ENCODE peak calls at places on chromosomes 13 and 19, in eight cellular contexts. One of them, this sample, is unnamed.

GRCh38 chr19:9862897-9863296 is 27.8 kb downstream of the PIN1 start:
- DNase-seq in colonic mucosa: no peak
- DNase-seq in WERI-Rb-1: no peak
- DNase-seq in foreskin fibroblast: no peak
- DNase-seq in heart right ventricle: no peak
- DNase-seq in CD8-positive, alpha-beta T cell: peak; percentile 34
- DNase-seq in CD4-positive, alpha-beta memory T cell: peak; percentile 43
- DNase-seq in CD4-positive, CD25-positive, alpha-beta regulatory T cell: no peak
- DNase-seq in this sample: no peak

GRCh38 chr13:48151343-48151742 is 56.4 kb upstream of the MED4 start:
- DNase-seq in WERI-Rb-1: no peak
- DNase-seq in foreskin fibroblast: no peak
- DNase-seq in CD4-positive, CD25-positive, alpha-beta regulatory T cell: no peak
- DNase-seq in heart right ventricle: no peak
- DNase-seq in colonic mucosa: no peak
- DNase-seq in CD4-positive, alpha-beta memory T cell: peak; percentile 17
- DNase-seq in CD8-positive, alpha-beta T cell: no peak
- DNase-seq in this sample: no peak

GRCh38 chr19:51977346-51977745 is 9.3 kb downstream of the ZNF350 start:
- DNase-seq in colonic mucosa: no peak
- DNase-seq in foreskin fibroblast: no peak
- DNase-seq in CD4-positive, CD25-positive, alpha-beta regulatory T cell: no peak
- DNase-seq in CD4-positive, alpha-beta memory T cell: no peak
- DNase-seq in WERI-Rb-1: no peak
- DNase-seq in heart right ventricle: no peak
- DNase-seq in CD8-positive, alpha-beta T cell: no peak
- DNase-seq in this sample: no peak

GRCh38 chr13:93098972-93099371 is 127.6 kb upstream of the GPC6 start:
- DNase-seq in colonic mucosa: peak; percentile 25
- DNase-seq in heart right ventricle: no peak
- DNase-seq in CD8-positive, alpha-beta T cell: no peak
- DNase-seq in foreskin fibroblast: no peak
- DNase-seq in CD4-positive, alpha-beta memory T cell: no peak
- DNase-seq in WERI-Rb-1: peak; percentile 76
- DNase-seq in CD4-positive, CD25-positive, alpha-beta regulatory T cell: no peak
- DNase-seq in this sample: no peak

GRCh38 chr19:51127755-51128154 is 3.0 kb downstream of the SIGLEC9 start:
- DNase-seq in WERI-Rb-1: no peak
- DNase-seq in colonic mucosa: no peak
- DNase-seq in CD8-positive, alpha-beta T cell: no peak
- DNase-seq in CD4-positive, alpha-beta memory T cell: no peak
- DNase-seq in foreskin fibroblast: no peak
- DNase-seq in heart right ventricle: no peak
- DNase-seq in CD4-positive, CD25-positive, alpha-beta regulatory T cell: no peak
- DNase-seq in this sample: peak; percentile 27

GRCh38 chr19:50203281-50204080 is at the start of gene MYH14:
- DNase-seq in foreskin fibroblast: peak; percentile 10
- DNase-seq in CD8-positive, alpha-beta T cell: no peak
- DNase-seq in heart right ventricle: peak; percentile 85
- DNase-seq in WERI-Rb-1: no peak
- DNase-seq in colonic mucosa: peak; percentile 91
- DNase-seq in CD4-positive, CD25-positive, alpha-beta regulatory T cell: no peak
- DNase-seq in CD4-positive, alpha-beta memory T cell: no peak
- DNase-seq in this sample: no peak

GRCh38 chr13:77026255-77026782 is 640 bp downstream of the FBXL3 start:
- DNase-seq in CD8-positive, alpha-beta T cell: peak; percentile 86
- DNase-seq in colonic mucosa: peak; percentile 93
- DNase-seq in CD4-positive, alpha-beta memory T cell: peak; percentile 80
- DNase-seq in WERI-Rb-1: peak; percentile 41
- DNase-seq in foreskin fibroblast: peak; percentile 59
- DNase-seq in CD4-positive, CD25-positive, alpha-beta regulatory T cell: peak; percentile 77
- DNase-seq in heart right ventricle: peak; percentile 86
- DNase-seq in this sample: peak; percentile 62

GRCh38 chr19:6754653-6755463 is 12.4 kb downstream of the SH2D3A start:
- DNase-seq in CD8-positive, alpha-beta T cell: no peak
- DNase-seq in colonic mucosa: no peak
- DNase-seq in CD4-positive, alpha-beta memory T cell: no peak
- DNase-seq in WERI-Rb-1: no peak
- DNase-seq in foreskin fibroblast: no peak
- DNase-seq in CD4-positive, CD25-positive, alpha-beta regulatory T cell: no peak
- DNase-seq in heart right ventricle: no peak
- DNase-seq in this sample: no peak

GRCh38 chr19:48720251-48720612 is 707 bp upstream of the MAMSTR start:
- DNase-seq in colonic mucosa: no peak
- DNase-seq in CD8-positive, alpha-beta T cell: no peak
- DNase-seq in CD4-positive, alpha-beta memory T cell: no peak
- DNase-seq in foreskin fibroblast: no peak
- DNase-seq in WERI-Rb-1: no peak
- DNase-seq in CD4-positive, CD25-positive, alpha-beta regulatory T cell: no peak
- DNase-seq in heart right ventricle: no peak
- DNase-seq in this sample: no peak

GRCh38 chr19:48719263-48720171 is at the start of gene MAMSTR:
- DNase-seq in CD4-positive, CD25-positive, alpha-beta regulatory T cell: no peak
- DNase-seq in CD8-positive, alpha-beta T cell: no peak
- DNase-seq in CD4-positive, alpha-beta memory T cell: no peak
- DNase-seq in foreskin fibroblast: no peak
- DNase-seq in WERI-Rb-1: peak; percentile 46
- DNase-seq in heart right ventricle: peak; percentile 45
- DNase-seq in colonic mucosa: no peak
- DNase-seq in this sample: no peak

GRCh38 chr19:48720613-48721296 is 1.2 kb upstream of the MAMSTR start:
- DNase-seq in CD4-positive, CD25-positive, alpha-beta regulatory T cell: peak; percentile 83
- DNase-seq in foreskin fibroblast: peak; percentile 99
- DNase-seq in heart right ventricle: peak; percentile 97
- DNase-seq in CD4-positive, alpha-beta memory T cell: peak; percentile 91
- DNase-seq in colonic mucosa: peak; percentile 99
- DNase-seq in WERI-Rb-1: peak; percentile 99
- DNase-seq in CD8-positive, alpha-beta T cell: peak; percentile 95
- DNase-seq in this sample: peak; percentile 99

GRCh38 chr19:48717059-48717395 is 2.5 kb downstream of the MAMSTR start:
- DNase-seq in CD8-positive, alpha-beta T cell: no peak
- DNase-seq in CD4-positive, CD25-positive, alpha-beta regulatory T cell: no peak
- DNase-seq in heart right ventricle: no peak
- DNase-seq in colonic mucosa: no peak
- DNase-seq in WERI-Rb-1: no peak
- DNase-seq in CD4-positive, alpha-beta memory T cell: no peak
- DNase-seq in foreskin fibroblast: no peak
- DNase-seq in this sample: no peak

DNA sequence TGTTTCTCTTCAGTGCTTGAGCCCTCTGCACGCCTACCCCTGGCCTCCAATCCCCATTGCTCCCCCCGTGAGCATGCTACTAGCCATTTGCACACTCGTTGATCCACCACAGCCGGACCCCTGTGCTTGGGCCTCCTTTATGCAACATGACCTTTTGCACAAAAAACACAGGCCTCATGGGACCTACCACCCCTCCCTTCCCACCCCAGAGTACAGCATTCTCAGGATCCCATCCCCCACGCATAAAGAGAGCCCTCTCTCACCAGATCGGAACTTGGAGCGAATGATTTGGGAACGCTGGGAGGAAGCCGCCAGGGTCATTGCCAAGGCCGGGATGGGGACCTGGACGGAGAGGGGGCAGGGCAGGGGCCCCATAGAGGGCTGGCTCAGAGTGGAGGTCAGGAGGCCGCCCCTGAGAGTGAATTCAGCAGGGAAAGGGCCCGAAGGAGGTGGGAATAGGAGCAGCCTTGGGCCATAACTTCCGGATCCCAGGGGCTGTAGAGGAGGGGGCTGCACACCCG is 754 bp downstream of the MAMSTR start:
- DNase-seq in foreskin fibroblast: no peak
- DNase-seq in CD8-positive, alpha-beta T cell: no peak
- DNase-seq in WERI-Rb-1: no peak
- DNase-seq in colonic mucosa: no peak
- DNase-seq in CD4-positive, CD25-positive, alpha-beta regulatory T cell: no peak
- DNase-seq in CD4-positive, alpha-beta memory T cell: no peak
- DNase-seq in heart right ventricle: peak; percentile 51
- DNase-seq in this sample: no peak
- H3K4me3 ChIP-seq in foreskin fibroblast: no peak overlapping the region
- H3K4me3 ChIP-seq in CD8-positive, alpha-beta T cell: no peak overlapping the region
- H3K4me3 ChIP-seq in WERI-Rb-1: no peak overlapping the region
- H3K4me3 ChIP-seq in colonic mucosa: no peak overlapping the region
- H3K4me3 ChIP-seq in CD4-positive, CD25-positive, alpha-beta regulatory T cell: no peak overlapping the region
- H3K4me3 ChIP-seq in CD4-positive, alpha-beta memory T cell: no peak overlapping the region
- H3K4me3 ChIP-seq in heart right ventricle: no peak overlapping the region
- H3K4me3 ChIP-seq in this sample: no peak overlapping the region

DNA sequence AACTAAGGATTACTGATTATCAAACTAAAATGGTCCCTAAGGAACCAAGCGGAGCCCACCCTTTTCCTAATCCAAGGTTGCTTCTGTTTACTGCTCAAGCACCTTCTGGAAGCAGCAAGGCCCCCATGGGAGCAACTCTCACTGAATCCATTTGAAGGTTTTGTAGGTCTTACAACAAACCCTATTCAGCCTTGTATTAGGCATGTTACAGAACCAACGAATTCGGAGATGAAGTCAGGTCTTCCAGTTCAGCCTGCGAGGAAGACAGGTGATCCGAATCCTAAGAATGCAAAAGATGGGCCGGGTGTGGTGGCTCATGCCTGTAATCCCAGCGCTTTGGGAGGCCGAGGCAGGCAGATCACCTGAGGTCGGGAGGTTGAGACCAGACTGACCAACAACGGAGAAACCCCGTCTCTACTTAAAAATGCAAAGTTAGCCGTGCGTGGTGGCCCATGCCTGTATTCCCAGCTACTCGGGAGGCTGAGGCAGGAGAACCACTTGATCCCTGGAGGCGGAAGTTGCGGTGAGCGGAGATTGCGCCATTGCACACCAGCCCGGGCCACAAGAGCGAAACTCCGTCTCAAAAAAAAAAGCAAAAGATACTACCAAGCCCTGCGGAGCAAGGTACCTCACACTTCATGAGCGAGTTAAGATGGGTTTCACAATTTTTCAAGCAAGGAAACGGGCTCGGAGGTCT is 744 bp downstream of the ZAR1L start:
- DNase-seq in colonic mucosa: peak; percentile 29
- DNase-seq in CD4-positive, alpha-beta memory T cell: no peak
- DNase-seq in foreskin fibroblast: no peak
- DNase-seq in CD4-positive, CD25-positive, alpha-beta regulatory T cell: no peak
- DNase-seq in WERI-Rb-1: no peak
- DNase-seq in CD8-positive, alpha-beta T cell: no peak
- DNase-seq in heart right ventricle: peak; percentile 48
- DNase-seq in this sample: no peak
- H3K4me3 ChIP-seq in colonic mucosa: no peak overlapping the region
- H3K4me3 ChIP-seq in CD4-positive, alpha-beta memory T cell: peak overlapping the region; percentile 59
- H3K4me3 ChIP-seq in foreskin fibroblast: peak overlapping the region; percentile 89
- H3K4me3 ChIP-seq in CD4-positive, CD25-positive, alpha-beta regulatory T cell: peak overlapping the region; percentile 95
- H3K4me3 ChIP-seq in WERI-Rb-1: peak overlapping the region; percentile 86
- H3K4me3 ChIP-seq in CD8-positive, alpha-beta T cell: peak overlapping the region; percentile 81
- H3K4me3 ChIP-seq in heart right ventricle: peak overlapping the region; percentile 97
- H3K4me3 ChIP-seq in this sample: peak overlapping the region; percentile 72

DNA sequence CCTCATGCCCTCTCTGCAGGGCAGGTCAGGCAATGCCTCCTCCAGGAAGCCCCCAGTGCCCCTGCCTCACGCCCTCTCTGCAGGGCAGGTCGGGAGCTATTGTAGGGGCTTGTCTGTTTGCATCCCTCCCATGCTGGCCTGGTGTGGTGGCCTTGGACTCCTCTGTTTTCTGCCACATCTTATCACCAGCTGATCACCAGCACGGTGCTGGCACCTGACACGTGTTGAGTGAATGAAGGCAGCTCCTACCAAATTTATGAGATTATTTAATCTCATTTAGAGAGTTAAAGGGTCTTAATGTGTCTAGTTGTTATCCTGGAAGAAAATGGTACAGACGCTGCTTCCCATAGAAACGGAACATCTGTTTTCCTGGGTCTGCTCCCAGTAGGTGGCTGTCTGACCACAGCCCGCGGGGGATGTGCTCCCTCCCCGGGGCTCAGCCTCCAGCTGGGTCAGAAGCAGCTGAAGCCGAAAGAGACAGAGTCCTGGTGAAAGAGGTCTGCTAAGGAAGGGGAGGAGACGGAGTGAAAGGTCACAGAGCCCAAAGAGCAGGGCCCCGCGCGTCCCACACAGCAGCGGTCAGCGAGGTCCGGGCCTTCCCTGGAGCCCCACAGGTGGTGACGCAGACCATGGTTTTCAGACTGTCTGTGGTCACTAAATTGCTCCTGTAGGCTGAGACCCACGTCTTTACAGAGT is 51.7 kb upstream of the C13orf46 start:
- DNase-seq in colonic mucosa: no peak
- DNase-seq in foreskin fibroblast: peak; percentile 63
- DNase-seq in WERI-Rb-1: peak; percentile 75
- DNase-seq in heart right ventricle: peak; percentile 26
- DNase-seq in CD4-positive, CD25-positive, alpha-beta regulatory T cell: no peak
- DNase-seq in CD4-positive, alpha-beta memory T cell: no peak
- DNase-seq in CD8-positive, alpha-beta T cell: no peak
- DNase-seq in this sample: no peak
- H3K4me3 ChIP-seq in colonic mucosa: no peak overlapping the region
- H3K4me3 ChIP-seq in foreskin fibroblast: no peak overlapping the region
- H3K4me3 ChIP-seq in WERI-Rb-1: no peak overlapping the region
- H3K4me3 ChIP-seq in heart right ventricle: no peak overlapping the region
- H3K4me3 ChIP-seq in CD4-positive, CD25-positive, alpha-beta regulatory T cell: no peak overlapping the region
- H3K4me3 ChIP-seq in CD4-positive, alpha-beta memory T cell: no peak overlapping the region
- H3K4me3 ChIP-seq in CD8-positive, alpha-beta T cell: no peak overlapping the region
- H3K4me3 ChIP-seq in this sample: no peak overlapping the region

GRCh38 chr19:45152504-45153338 is 8.1 kb downstream of the NKPD1 start:
- DNase-seq in colonic mucosa: peak; percentile 48
- DNase-seq in heart right ventricle: peak; percentile 39
- DNase-seq in CD4-positive, CD25-positive, alpha-beta regulatory T cell: no peak
- DNase-seq in CD8-positive, alpha-beta T cell: peak; percentile 54
- DNase-seq in WERI-Rb-1: no peak
- DNase-seq in CD4-positive, alpha-beta memory T cell: peak; percentile 58
- DNase-seq in foreskin fibroblast: peak; percentile 54
- DNase-seq in this sample: no peak

GRCh38 chr19:45154064-45154827 is 6.5 kb downstream of the NKPD1 start:
- DNase-seq in CD8-positive, alpha-beta T cell: no peak
- DNase-seq in CD4-positive, CD25-positive, alpha-beta regulatory T cell: no peak
- DNase-seq in colonic mucosa: no peak
- DNase-seq in CD4-positive, alpha-beta memory T cell: no peak
- DNase-seq in foreskin fibroblast: peak; percentile 83
- DNase-seq in heart right ventricle: no peak
- DNase-seq in WERI-Rb-1: peak; percentile 82
- DNase-seq in this sample: no peak

GRCh38 chr19:45150731-45151725 is 9.8 kb downstream of the NKPD1 start:
- DNase-seq in CD4-positive, CD25-positive, alpha-beta regulatory T cell: no peak
- DNase-seq in foreskin fibroblast: no peak
- DNase-seq in colonic mucosa: no peak
- DNase-seq in heart right ventricle: no peak
- DNase-seq in CD4-positive, alpha-beta memory T cell: no peak
- DNase-seq in WERI-Rb-1: no peak
- DNase-seq in CD8-positive, alpha-beta T cell: no peak
- DNase-seq in this sample: no peak

GRCh38 chr19:45151821-45152503 is 8.8 kb downstream of the NKPD1 start:
- DNase-seq in CD4-positive, alpha-beta memory T cell: no peak
- DNase-seq in WERI-Rb-1: no peak
- DNase-seq in foreskin fibroblast: no peak
- DNase-seq in heart right ventricle: no peak
- DNase-seq in CD4-positive, CD25-positive, alpha-beta regulatory T cell: no peak
- DNase-seq in colonic mucosa: no peak
- DNase-seq in CD8-positive, alpha-beta T cell: no peak
- DNase-seq in this sample: no peak

DNA sequence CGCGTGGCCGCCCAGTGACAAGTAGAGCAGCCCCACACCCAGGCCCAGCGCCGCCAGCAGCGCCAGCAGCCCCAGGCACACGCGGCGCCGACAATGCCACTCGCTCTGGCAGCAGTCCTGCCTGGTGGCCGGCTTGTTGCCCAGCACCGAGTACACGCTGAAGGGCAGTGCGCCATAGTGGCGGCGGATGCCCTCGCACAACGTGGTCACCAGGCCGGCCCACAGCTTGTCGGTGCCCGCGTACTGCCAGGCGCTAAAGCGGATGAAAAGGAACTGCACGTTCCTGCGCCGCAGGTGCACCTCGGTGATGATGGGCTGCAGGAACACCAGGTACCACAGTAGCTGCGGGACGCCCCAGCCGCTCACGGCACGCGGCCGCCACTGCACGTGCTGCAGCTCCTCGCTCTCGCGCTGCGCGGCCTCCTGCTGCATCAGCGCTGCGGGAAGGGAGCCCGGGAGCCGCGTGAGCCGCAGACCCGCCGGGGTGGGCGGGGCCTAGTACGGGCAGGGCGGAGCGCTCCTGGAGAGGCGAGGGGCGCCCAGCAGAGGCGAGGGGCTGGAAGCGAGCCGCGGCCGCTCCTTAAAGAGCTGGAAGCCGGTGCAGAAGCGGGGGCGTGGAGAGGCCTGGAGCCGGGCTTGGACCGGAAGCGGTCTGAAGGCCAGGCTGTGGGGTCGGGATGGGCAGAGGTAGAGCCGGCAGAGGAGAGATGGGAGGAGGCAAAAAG is 7.3 kb downstream of the NKPD1 start:
- DNase-seq in WERI-Rb-1: no peak
- DNase-seq in foreskin fibroblast: no peak
- DNase-seq in colonic mucosa: peak; percentile 35
- DNase-seq in heart right ventricle: peak; percentile 40
- DNase-seq in CD4-positive, CD25-positive, alpha-beta regulatory T cell: peak; percentile 17
- DNase-seq in CD4-positive, alpha-beta memory T cell: peak; percentile 39
- DNase-seq in CD8-positive, alpha-beta T cell: peak; percentile 35
- DNase-seq in this sample: no peak
- H3K4me3 ChIP-seq in WERI-Rb-1: no peak overlapping the region
- H3K4me3 ChIP-seq in foreskin fibroblast: no peak overlapping the region
- H3K4me3 ChIP-seq in colonic mucosa: peak overlapping the region; percentile 25
- H3K4me3 ChIP-seq in heart right ventricle: peak overlapping the region; percentile 38
- H3K4me3 ChIP-seq in CD4-positive, CD25-positive, alpha-beta regulatory T cell: no peak overlapping the region
- H3K4me3 ChIP-seq in CD4-positive, alpha-beta memory T cell: no peak overlapping the region
- H3K4me3 ChIP-seq in CD8-positive, alpha-beta T cell: peak overlapping the region; percentile 60
- H3K4me3 ChIP-seq in this sample: no peak overlapping the region

This sample was measured in Jurkat, Clone E6-1.